ENCODE peak calls at places on chromosomes 7 and 10, in five cellular contexts. B, V, R, E and H are unnamed samples.

GRCh38 chr7:130363156-130363847 is 17.0 kb upstream of the CPA1 start:
- DNase-seq in B (no peak), V (no peak), E (no peak), R (no peak), H (no peak)

GRCh38 chr7:64045301-64046040 is at the start of gene ZNF727:
- DNase-seq in R (peak; percentile 56), B (peak; percentile 74), E (no peak), V (no peak), H (no peak)

GRCh38 chr7:105945848-105946247 is 17.2 kb upstream of the CDHR3 start:
- DNase-seq in B (no peak), V (no peak), E (no peak), R (no peak), H (no peak)

GRCh38 chr10:7354330-7355047 is 56.3 kb downstream of the SFMBT2 start:
- DNase-seq in V (peak; percentile 55), B (no peak), R (no peak), E (no peak), H (peak; percentile 56)

GRCh38 chr10:76085773-76086570 is 654.5 kb downstream of the LRMDA start:
- DNase-seq in V (no peak), B (no peak), E (no peak), R (no peak), H (no peak)

GRCh38 chr10:60801538-60801937 is 23.3 kb downstream of the CDK1 start:
- DNase-seq in V (no peak), B (no peak), E (no peak), R (no peak), H (no peak)

GRCh38 chr7:21128418-21128817 is 299.5 kb upstream of the SP4 start:
- DNase-seq in B (no peak), V (no peak), E (no peak), R (no peak), H (no peak)

GRCh38 chr10:115963848-115964247 is 309.2 kb downstream of the GFRA1 start:
- DNase-seq in E (no peak), R (no peak), B (no peak), V (peak; percentile 61), H (no peak)

GRCh38 chr10:70053212-70053895 is 708 bp downstream of the MACROH2A2 start:
- DNase-seq in R (peak; percentile 18), E (no peak), V (peak; percentile 33), B (peak; percentile 14), H (peak; percentile 41)

GRCh38 chr7:35624299-35625186 is 70.4 kb downstream of the HERPUD2 start:
- DNase-seq in B (peak; percentile 31), E (peak; percentile 28), R (peak; percentile 41), V (peak; percentile 84), H (peak; percentile 65)

GRCh38 chr10:92965314-92965713 is 95.3 kb upstream of the CYP26C1 start:
- DNase-seq in V (peak; percentile 72), R (peak; percentile 33), E (no peak), B (no peak), H (no peak)

GRCh38 chr10:109821672-109822071 is 101.6 kb downstream of the XPNPEP1 start:
- DNase-seq in V (no peak), E (no peak), R (no peak), B (no peak), H (no peak)

GRCh38 chr7:32496052-32496813 is 944 bp downstream of the AVL9 start:
- DNase-seq in E (no peak), B (no peak), V (no peak), R (peak; percentile 15), H (no peak)

GRCh38 chr10:15700078-15700477 is 19.6 kb downstream of the ITGA8 start:
- DNase-seq in R (no peak), V (no peak), E (no peak), B (no peak), H (no peak)

GRCh38 chr10:3412646-3413045 is 240.1 kb upstream of the PITRM1 start:
- DNase-seq in E (no peak), R (no peak), V (no peak), B (no peak), H (no peak)

GRCh38 chr10:29305031-29305335 is 16.1 kb downstream of the LYZL1 start:
- DNase-seq in V (no peak), B (no peak), E (no peak), R (no peak), H (no peak)

GRCh38 chr7:129499915-129500463 is 2.3 kb upstream of the SMKR1 start:
- DNase-seq in R (no peak), V (no peak), B (no peak), E (no peak), H (no peak)

GRCh38 chr7:157676001-157676400 is 339.2 kb downstream of the DNAJB6 start:
- DNase-seq in B (no peak), R (no peak), V (no peak), E (peak; percentile 22), H (no peak)

GRCh38 chr7:36132025-36132424 is 21.0 kb upstream of the EEPD1 start:
- DNase-seq in B (no peak), R (no peak), V (no peak), E (no peak), H (no peak)

GRCh38 chr10:62046522-62047239 is 145.2 kb downstream of the ARID5B start:
- DNase-seq in R (no peak), E (no peak), V (peak; percentile 64), B (no peak), H (peak; percentile 24)

GRCh38 chr10:124999433-125000365 is 57.8 kb downstream of the ZRANB1 start:
- DNase-seq in E (peak; percentile 25), R (peak; percentile 19), B (peak; percentile 22), V (no peak), H (no peak)

GRCh38 chr7:23600251-23600650 is 3.1 kb downstream of the CCDC126 start:
- DNase-seq in R (no peak), E (no peak), B (no peak), V (no peak), H (no peak)

GRCh38 chr10:89369142-89370105 is 8.4 kb upstream of the IFIT1B start:
- DNase-seq in E (no peak), R (peak; percentile 70), B (no peak), V (peak; percentile 62), H (no peak)

GRCh38 chr7:149880871-149881301 is 7.1 kb downstream of the ATP6V0E2 start:
- DNase-seq in B (no peak), V (no peak), E (no peak), R (no peak), H (no peak)

GRCh38 chr7:25288536-25289283 is 60.4 kb upstream of the NPVF start:
- DNase-seq in E (no peak), V (no peak), B (no peak), R (no peak), H (no peak)

GRCh38 chr7:16422917-16423316 is 1.6 kb upstream of the CRPPA start:
- DNase-seq in B (no peak), R (no peak), E (no peak), V (no peak), H (no peak)

GRCh38 chr7:116341222-116341907 is 131.0 kb downstream of the TES start:
- DNase-seq in V (peak; percentile 78), E (no peak), R (no peak), B (no peak), H (no peak)

GRCh38 chr10:109956454-109957091 is 33.3 kb upstream of the XPNPEP1 start:
- DNase-seq in V (peak; percentile 74), R (peak; percentile 33), B (peak; percentile 35), E (peak; percentile 27), H (peak; percentile 55)

DNA sequence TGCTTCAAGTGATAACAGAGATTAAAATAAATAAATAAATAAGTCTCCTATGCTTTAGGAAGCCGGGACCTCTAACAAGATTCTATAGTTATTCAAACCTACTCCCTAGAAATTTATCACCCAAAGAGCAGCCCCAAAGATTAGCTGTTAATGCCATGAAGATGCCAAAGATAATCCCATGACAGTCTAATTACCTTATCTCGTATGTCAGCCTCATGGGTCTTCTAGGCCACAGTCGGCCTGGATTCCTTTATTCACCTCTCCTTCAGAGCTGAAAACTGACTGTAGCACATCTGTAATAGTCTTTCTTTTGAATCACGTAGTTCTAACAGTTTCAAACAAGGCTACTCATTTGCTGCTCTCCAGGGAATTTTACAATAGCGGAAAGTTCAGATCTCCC is 24.2 kb downstream of the COL1A2 start:
- DNase-seq in E (no peak), R (no peak), V (no peak), B (no peak), H (no peak)
- H3K4me1 ChIP-seq in E (peaks cover 4% of the 10 kb centered on the region), R (no peaks in the 10 kb centered on the region), V (peaks cover 4% of the 10 kb centered on the region), B (no peaks in the 10 kb centered on the region), H (peaks cover 6% of the 10 kb centered on the region)

DNA sequence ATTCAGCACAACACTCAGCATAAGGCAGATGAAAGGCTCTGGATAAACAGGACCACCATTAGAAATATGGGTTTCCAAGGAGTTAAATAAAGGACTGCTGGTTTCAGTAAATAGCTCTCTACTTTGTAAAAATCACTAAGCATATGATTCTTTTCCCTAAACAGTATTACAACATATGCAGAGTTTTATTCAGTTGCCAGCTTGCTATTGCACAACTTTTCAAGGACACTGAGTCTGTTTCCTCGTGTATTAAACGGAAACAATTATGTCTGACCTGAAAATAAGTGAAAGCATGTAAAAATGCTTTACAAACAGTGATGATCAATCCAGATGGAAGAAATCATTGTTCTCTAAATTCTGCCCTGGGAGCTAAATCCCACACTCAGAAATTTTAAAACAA is 23.7 kb upstream of the FZD1 start:
- DNase-seq in V (peak; percentile 80), B (no peak), E (no peak), R (no peak), H (no peak)
- H3K4me3 ChIP-seq in V (no peak overlapping the region), B (no peak overlapping the region), E (no peak overlapping the region), R (no peak overlapping the region), H (no peak overlapping the region)

GRCh38 chr10:11146402-11147171 is 128.9 kb downstream of the CELF2 start:
- DNase-seq in R (no peak), E (no peak), V (no peak), B (no peak), H (no peak)

GRCh38 chr10:11148638-11149037 is 131.0 kb downstream of the CELF2 start:
- DNase-seq in E (no peak), R (no peak), B (no peak), V (no peak), H (no peak)

GRCh38 chr10:11149499-11149898 is 131.8 kb downstream of the CELF2 start:
- DNase-seq in E (no peak), B (no peak), R (no peak), V (no peak), H (no peak)

GRCh38 chr10:11148131-11148530 is 130.5 kb downstream of the CELF2 start:
- DNase-seq in V (no peak), E (no peak), R (no peak), B (no peak), H (no peak)

GRCh38 chr10:11147723-11148122 is 130.1 kb downstream of the CELF2 start:
- DNase-seq in V (no peak), E (peak; percentile 35), R (no peak), B (no peak), H (no peak)
- H3K4me1 ChIP-seq in V (no peaks in the 10 kb centered on the region), E (peaks cover 73% of the 10 kb centered on the region), R (peaks cover 24% of the 10 kb centered on the region), B (no peaks in the 10 kb centered on the region), H (no peaks in the 10 kb centered on the region)

DNA sequence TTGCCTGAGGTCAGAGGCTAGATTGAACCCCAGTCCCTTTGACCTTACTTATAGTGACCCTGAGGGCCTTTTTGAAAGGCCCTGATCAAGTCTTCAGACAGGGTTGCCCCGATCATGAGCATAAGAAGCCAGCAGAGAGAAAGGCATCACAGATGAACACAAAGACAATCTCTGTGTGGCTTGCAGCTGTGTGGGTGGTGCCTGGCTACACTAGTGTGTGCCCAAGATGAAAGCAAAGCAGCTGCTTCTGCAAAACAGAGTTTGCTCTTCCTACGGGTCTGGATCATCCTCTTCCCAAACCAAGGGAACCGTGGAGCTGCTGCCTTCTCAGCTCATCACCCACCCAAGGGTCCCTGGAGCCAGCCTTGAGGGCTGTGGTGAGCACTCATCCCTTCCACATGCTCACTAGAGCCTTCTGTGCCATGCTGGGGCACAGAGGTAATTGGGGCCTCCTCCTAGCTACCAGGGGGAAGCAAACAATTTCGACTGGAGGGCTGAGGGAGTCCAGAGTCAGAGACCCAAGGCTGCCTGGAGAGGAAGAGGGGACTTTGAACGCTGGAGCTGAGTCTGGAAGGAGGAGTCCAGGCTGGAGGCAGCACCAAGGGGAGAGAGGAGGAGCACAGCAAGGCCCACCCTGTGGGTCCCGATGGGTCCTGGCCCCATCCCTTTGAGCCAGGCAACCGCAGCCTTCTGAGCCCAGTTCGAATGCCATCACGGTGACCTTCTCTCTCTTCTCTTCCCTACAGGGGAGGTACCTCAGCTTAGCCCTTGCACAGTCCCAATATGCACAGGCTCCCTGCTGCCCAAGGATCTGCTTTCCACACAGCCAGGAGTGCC is 42.3 kb downstream of the ANTXRL start:
- DNase-seq in V (no peak), E (no peak), R (no peak), B (no peak), H (no peak)
- H3K4me3 ChIP-seq in V (no peak overlapping the region), E (no peak overlapping the region), R (no peak overlapping the region), B (no peak overlapping the region), H (no peak overlapping the region)